ENCODE peak calls at places on chromosomes 13 and 19, in six cellular contexts. F is NCI-H2029 treated with DMSO at 0.1 percent for 48 hours; I is RPMI7951; T is AG10803; V is stimulated activated CD8-positive, alpha-beta memory T cell treated with anti-CD3 and anti-CD28 coated beads, Interleukin-7, amount 100 ng/mL, for 1 hour; G is stimulated activated CD4-positive, alpha-beta T cell treated with anti-CD3 and anti-CD28 coated beads, Interleukin-2, amount 100 ng/mL, for 48 hours. Q is an unnamed sample.

GRCh38 chr19:18833849-18834643 is 2.3 kb downstream of the UPF1 start:
- DNase-seq in F (peak), I (peak), T (no peak), V (no peak), G (no peak), Q (no peak)

GRCh38 chr19:47341734-47342133 is 7.4 kb upstream of the DHX34 start:
- DNase-seq in F (no peak), I (no peak), T (no peak), V (no peak), G (no peak), Q (no peak)

GRCh38 chr13:50386527-50387123 is 371.4 kb downstream of the KCNRG start:
- DNase-seq in F (no peak), I (no peak), T (peak), V (no peak), G (no peak), Q (peak)

GRCh38 chr13:48412881-48413351 is at the start of gene LPAR6:
- DNase-seq in F (no peak), I (peak), T (peak), V (no peak), G (no peak), Q (peak)

GRCh38 chr19:897442-898039 is 4.3 kb downstream of the RNU6-9 start:
- DNase-seq in F (no peak), I (no peak), T (no peak), V (no peak), G (no peak), Q (no peak)

GRCh38 chr19:50361290-50362029 is 4.0 kb downstream of the NAPSA start:
- DNase-seq in F (no peak), I (no peak), T (no peak), V (no peak), G (no peak), Q (no peak)

GRCh38 chr13:105485061-105485460 is 1050.4 kb downstream of the EFNB2 start:
- DNase-seq in F (no peak), I (no peak), T (no peak), V (no peak), G (no peak), Q (no peak)

GRCh38 chr19:27887946-27888345 is 1325.0 kb downstream of the UQCRFS1 start:
- DNase-seq in F (no peak), I (no peak), T (no peak), V (no peak), G (no peak), Q (no peak)

GRCh38 chr19:5046339-5047039 is 77.6 kb downstream of the KDM4B start:
- DNase-seq in F (peak), I (peak), T (peak), V (no peak), G (no peak), Q (peak)